ENCODE peak calls at places on chromosomes 2 and 18, in seven cellular contexts. V is endothelial cell of umbilical vein, Y is sigmoid colon, H is Panc1, F is K562, C is vagina, M is transverse colon. S is an unnamed sample.

GRCh38 chr2:239550336-239550735 is 149.5 kb upstream of the HDAC4 start:
- DNase-seq in C (no peak), H (no peak), V (no peak), Y (peak), F (no peak), M (no peak), S (peak)

GRCh38 chr2:27378096-27378808 is 2.3 kb downstream of the ZNF513 start:
- DNase-seq in F (no peak), Y (no peak), C (no peak), V (no peak), M (no peak), H (no peak), S (peak)

GRCh38 chr2:54722641-54723299 is 692 bp upstream of the EML6 start:
- DNase-seq in F (no peak), C (no peak), Y (no peak), V (no peak), H (no peak), M (no peak), S (no peak)

GRCh38 chr2:232623768-232624553 is 9.4 kb upstream of the EFHD1 start:
- DNase-seq in C (no peak), Y (no peak), V (no peak), H (no peak), F (no peak), M (no peak), S (no peak)

GRCh38 chr18:74412106-74412880 is 44.8 kb downstream of the DIPK1C start:
- DNase-seq in Y (no peak), H (no peak), M (no peak), F (no peak), V (no peak), C (no peak), S (no peak)

GRCh38 chr2:31442376-31442775 is 27.8 kb upstream of the XDH start:
- DNase-seq in Y (no peak), C (no peak), V (no peak), F (no peak), M (no peak), H (no peak), S (no peak)

GRCh38 chr18:5979176-5979888 is 84.0 kb upstream of the TMEM200C start:
- DNase-seq in C (peak), H (no peak), V (no peak), Y (no peak), M (no peak), F (no peak), S (no peak)

GRCh38 chr2:158921599-158922408 is 46.6 kb upstream of the TANC1 start:
- DNase-seq in H (no peak), C (no peak), M (no peak), V (no peak), F (no peak), Y (no peak), S (no peak)

GRCh38 chr2:190515687-190516086 is 18.8 kb downstream of the NEMP2 start:
- DNase-seq in F (no peak), C (no peak), Y (no peak), V (no peak), H (no peak), M (no peak), S (no peak)

GRCh38 chr2:230011617-230012016 is 57.1 kb downstream of the SLC16A14 start:
- DNase-seq in M (no peak), F (no peak), C (no peak), Y (no peak), V (no peak), H (no peak), S (no peak)

GRCh38 chr2:209687261-209687660 is 84.4 kb upstream of the UNC80 start:
- DNase-seq in Y (no peak), M (no peak), H (no peak), F (no peak), C (no peak), V (no peak), S (no peak)

GRCh38 chr2:74043345-74044329 is 58.9 kb downstream of the TET3 start:
- DNase-seq in H (no peak), Y (no peak), M (no peak), V (no peak), F (peak), C (no peak), S (no peak)

GRCh38 chr2:210961249-210961648 is 404.9 kb downstream of the CPS1 start:
- DNase-seq in Y (no peak), V (no peak), C (no peak), M (no peak), H (no peak), F (no peak), S (no peak)

GRCh38 chr18:41226186-41226585 is 728.8 kb upstream of the PIK3C3 start:
- DNase-seq in H (no peak), Y (no peak), V (peak), F (no peak), C (no peak), M (no peak), S (no peak)

GRCh38 chr2:9813312-9814128 is 29.8 kb upstream of the TAF1B start:
- DNase-seq in H (no peak), C (peak), Y (peak), V (peak), M (peak), F (peak), S (peak)
- TF ChIP-seq POLR2AphosphoS5 in H (no peak), C (peak), Y (no peak), V (no peak), M (no peak), F (no peak), S (peak)

GRCh38 chr18:48688961-48689360 is 150.1 kb downstream of the CTIF start:
- DNase-seq in F (no peak), H (no peak), M (no peak), V (no peak), Y (no peak), C (no peak), S (no peak)
- TF ChIP-seq CTCF in F (no peak), H (no peak), M (no peak), V (no peak), Y (no peak), C (no peak), S (no peak)

DNA sequence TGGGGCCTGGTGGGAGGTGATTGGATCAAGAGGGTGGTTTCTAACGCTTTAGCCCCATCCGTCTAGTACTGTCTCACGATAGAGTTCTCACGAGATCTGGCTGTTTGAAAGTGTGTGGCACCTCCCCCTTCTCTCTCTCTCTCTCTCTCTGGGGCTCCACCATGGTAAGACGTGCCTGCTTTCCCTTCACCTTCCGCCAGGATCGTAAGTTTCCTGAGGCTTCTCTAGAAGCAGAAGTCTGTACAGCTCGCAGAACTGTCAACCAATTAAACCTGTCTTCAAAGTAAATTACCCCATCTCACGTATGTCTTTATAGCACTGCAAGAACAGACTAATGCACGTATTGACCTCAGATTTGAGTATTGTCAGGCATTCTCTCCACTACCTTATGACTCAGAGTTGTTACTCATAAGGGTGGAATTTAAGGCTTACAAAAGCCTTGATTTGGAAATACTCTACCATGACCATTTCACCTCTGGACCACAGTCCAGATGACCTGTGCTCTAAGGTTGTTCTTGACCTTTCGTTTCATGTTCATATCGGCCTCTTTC is 99.5 kb upstream of the AGAP1 start:
- DNase-seq in H (peak), V (no peak), M (no peak), C (no peak), Y (no peak), F (no peak), S (no peak)
- TF ChIP-seq POLR2AphosphoS5 in H (no peak), V (no peak), M (no peak), C (no peak), Y (no peak), F (no peak), S (no peak)

GRCh38 chr18:50218432-50219197 is 23.7 kb upstream of the MYO5B start:
- DNase-seq in Y (no peak), C (no peak), M (peak), F (no peak), H (no peak), V (peak), S (no peak)
- TF ChIP-seq CTCF in Y (peak), C (no peak), M (peak), F (no peak), H (peak), V (no peak), S (no peak)